ENCODE peak calls at places on chromosome 16, in four cellular contexts. One of them, this sample, is unnamed.

GRCh38 chr16:79047337-79047736 is 553.2 kb downstream of the MAF start:
- DNase-seq in testis: no peak
- DNase-seq in NB4: peak; percentile 47
- DNase-seq in body of pancreas: no peak
- DNase-seq in this sample: no peak

GRCh38 chr16:87723224-87723619 is 42.6 kb downstream of the KLHDC4 start:
- DNase-seq in testis: peak; percentile 93
- DNase-seq in NB4: no peak
- DNase-seq in body of pancreas: peak; percentile 58
- DNase-seq in this sample: peak; percentile 29

GRCh38 chr16:80776856-80777255 is 27.5 kb downstream of the CDYL2 start:
- DNase-seq in testis: no peak
- DNase-seq in NB4: no peak
- DNase-seq in body of pancreas: no peak
- DNase-seq in this sample: no peak

GRCh38 chr16:23269248-23270091 is 32.6 kb upstream of the SCNN1B start:
- DNase-seq in testis: no peak
- DNase-seq in NB4: peak; percentile 19
- DNase-seq in body of pancreas: no peak
- DNase-seq in this sample: no peak

GRCh38 chr16:87828071-87828971 is 41.0 kb downstream of the SLC7A5 start:
- DNase-seq in testis: no peak
- DNase-seq in NB4: no peak
- DNase-seq in body of pancreas: peak; percentile 78
- DNase-seq in this sample: no peak

GRCh38 chr16:23597003-23597756 is 1.1 kb upstream of the NDUFAB1 start:
- DNase-seq in testis: peak; percentile 89
- DNase-seq in NB4: peak; percentile 76
- DNase-seq in body of pancreas: peak; percentile 14
- DNase-seq in this sample: peak; percentile 16

GRCh38 chr16:52843386-52843785 is 209.3 kb downstream of the CHD9NB start:
- DNase-seq in testis: no peak
- DNase-seq in NB4: no peak
- DNase-seq in body of pancreas: no peak
- DNase-seq in this sample: no peak

GRCh38 chr16:19898924-19899604 is 14.4 kb upstream of the GPRC5B start:
- DNase-seq in testis: peak; percentile 83
- DNase-seq in NB4: peak; percentile 61
- DNase-seq in body of pancreas: peak; percentile 70
- DNase-seq in this sample: no peak

GRCh38 chr16:31071861-31072260 is 2.2 kb downstream of the ZNF668 start:
- DNase-seq in testis: no peak
- DNase-seq in NB4: no peak
- DNase-seq in body of pancreas: no peak
- DNase-seq in this sample: no peak

GRCh38 chr16:30867747-30868146 is 26.1 kb downstream of the BCL7C start:
- DNase-seq in testis: no peak
- DNase-seq in NB4: peak; percentile 24
- DNase-seq in body of pancreas: no peak
- DNase-seq in this sample: no peak

GRCh38 chr16:12300946-12301500 is 324.5 kb downstream of the SNX29 start:
- DNase-seq in testis: no peak
- DNase-seq in NB4: no peak
- DNase-seq in body of pancreas: no peak
- DNase-seq in this sample: no peak

GRCh38 chr16:16140537-16140936 is 82.8 kb downstream of the ABCC6 start:
- DNase-seq in testis: no peak
- DNase-seq in NB4: no peak
- DNase-seq in body of pancreas: no peak
- DNase-seq in this sample: no peak

GRCh38 chr16:85151603-85152413 is 39.5 kb upstream of the CIBAR2 start:
- DNase-seq in testis: peak; percentile 76
- DNase-seq in NB4: peak; percentile 77
- DNase-seq in body of pancreas: peak; percentile 68
- DNase-seq in this sample: peak; percentile 58

GRCh38 chr16:81715358-81716196 is 63.5 kb upstream of the PLCG2 start:
- DNase-seq in testis: no peak
- DNase-seq in NB4: no peak
- DNase-seq in body of pancreas: no peak
- DNase-seq in this sample: no peak

GRCh38 chr16:10876799-10877341 is at the start of gene CIITA:
- DNase-seq in testis: peak; percentile 75
- DNase-seq in NB4: peak; percentile 90
- DNase-seq in body of pancreas: peak; percentile 72
- DNase-seq in this sample: peak; percentile 66

GRCh38 chr16:72598696-72599095 is 426.7 kb upstream of the PMFBP1 start:
- DNase-seq in testis: no peak
- DNase-seq in NB4: no peak
- DNase-seq in body of pancreas: no peak
- DNase-seq in this sample: no peak

GRCh38 chr16:9219811-9220210 is 128.4 kb downstream of the HAPSTR1 start:
- DNase-seq in testis: no peak
- DNase-seq in NB4: no peak
- DNase-seq in body of pancreas: no peak
- DNase-seq in this sample: no peak

GRCh38 chr16:68711421-68712139 is 25.5 kb upstream of the CDH1 start:
- DNase-seq in testis: no peak
- DNase-seq in NB4: peak; percentile 77
- DNase-seq in body of pancreas: no peak
- DNase-seq in this sample: no peak

GRCh38 chr16:49127103-49127502 is 154.5 kb downstream of the CBLN1 start:
- DNase-seq in testis: no peak
- DNase-seq in NB4: peak; percentile 31
- DNase-seq in body of pancreas: no peak
- DNase-seq in this sample: no peak

GRCh38 chr16:81366316-81366932 is 51.7 kb downstream of the GAN start:
- DNase-seq in testis: no peak
- DNase-seq in NB4: peak; percentile 72
- DNase-seq in body of pancreas: no peak
- DNase-seq in this sample: no peak

GRCh38 chr16:67183-67791 is 5.1 kb downstream of the RHBDF1 start:
- DNase-seq in testis: peak; percentile 50
- DNase-seq in NB4: no peak
- DNase-seq in body of pancreas: no peak
- DNase-seq in this sample: peak; percentile 73

GRCh38 chr16:67259705-67260104 is 10.9 kb downstream of the SLC9A5 start:
- DNase-seq in testis: no peak
- DNase-seq in NB4: no peak
- DNase-seq in body of pancreas: no peak
- DNase-seq in this sample: no peak

GRCh38 chr16:31519746-31520145 is 8.0 kb upstream of the AHSP start:
- DNase-seq in testis: no peak
- DNase-seq in NB4: no peak
- DNase-seq in body of pancreas: no peak
- DNase-seq in this sample: no peak

GRCh38 chr16:81711609-81712329 is 67.3 kb upstream of the PLCG2 start:
- DNase-seq in testis: no peak
- DNase-seq in NB4: peak; percentile 89
- DNase-seq in body of pancreas: no peak
- DNase-seq in this sample: no peak

GRCh38 chr16:66844342-66845079 is at the start of gene CA7:
- DNase-seq in testis: no peak
- DNase-seq in NB4: no peak
- DNase-seq in body of pancreas: no peak
- DNase-seq in this sample: no peak

GRCh38 chr16:9370071-9370491 is 278.6 kb downstream of the HAPSTR1 start:
- DNase-seq in testis: no peak
- DNase-seq in NB4: no peak
- DNase-seq in body of pancreas: peak; percentile 47
- DNase-seq in this sample: no peak

GRCh38 chr16:9002042-9002441 is 38.3 kb upstream of the USP7 start:
- DNase-seq in testis: no peak
- DNase-seq in NB4: no peak
- DNase-seq in body of pancreas: no peak
- DNase-seq in this sample: no peak

GRCh38 chr16:83652898-83653297 is 154.9 kb upstream of the HSBP1 start:
- DNase-seq in testis: no peak
- DNase-seq in NB4: peak; percentile 49
- DNase-seq in body of pancreas: no peak
- DNase-seq in this sample: no peak

GRCh38 chr16:86062271-86062965 is 163.5 kb downstream of the IRF8 start:
- DNase-seq in testis: no peak
- DNase-seq in NB4: no peak
- DNase-seq in body of pancreas: no peak
- DNase-seq in this sample: no peak

GRCh38 chr16:19837984-19838707 is 46.5 kb downstream of the GPRC5B start:
- DNase-seq in testis: no peak
- DNase-seq in NB4: no peak
- DNase-seq in body of pancreas: no peak
- DNase-seq in this sample: no peak

GRCh38 chr16:87216824-87217205 is 100.4 kb downstream of the C16orf95 start:
- DNase-seq in testis: no peak
- DNase-seq in NB4: no peak
- DNase-seq in body of pancreas: no peak
- DNase-seq in this sample: no peak

GRCh38 chr16:1772908-1773702 is at the start of gene MRPS34:
- DNase-seq in testis: peak; percentile 85
- DNase-seq in NB4: peak; percentile 86
- DNase-seq in body of pancreas: peak; percentile 87
- DNase-seq in this sample: peak; percentile 71
- TF ChIP-seq POLR2A in testis: no peak
- TF ChIP-seq POLR2A in NB4: peak; percentile 76
- TF ChIP-seq POLR2A in body of pancreas: peak; percentile 47
- TF ChIP-seq POLR2A in this sample: peak; percentile 57

GRCh38 chr16:27230562-27230991 is 27.3 kb downstream of the KDM8 start:
- DNase-seq in testis: no peak
- DNase-seq in NB4: peak; percentile 94
- DNase-seq in body of pancreas: no peak
- DNase-seq in this sample: no peak
- TF ChIP-seq CTCF in testis: no peak
- TF ChIP-seq CTCF in NB4: peak; percentile 50
- TF ChIP-seq CTCF in body of pancreas: no peak
- TF ChIP-seq CTCF in this sample: no peak

GRCh38 chr16:65235339-65236177 is 113.7 kb upstream of the CDH11 start:
- DNase-seq in testis: no peak
- DNase-seq in NB4: no peak
- DNase-seq in body of pancreas: no peak
- DNase-seq in this sample: no peak
- H3K4me3 ChIP-seq in testis: no peak overlapping the region
- H3K4me3 ChIP-seq in NB4: no peak overlapping the region
- H3K4me3 ChIP-seq in body of pancreas: no peak overlapping the region
- H3K4me3 ChIP-seq in this sample: no peak overlapping the region

DNA sequence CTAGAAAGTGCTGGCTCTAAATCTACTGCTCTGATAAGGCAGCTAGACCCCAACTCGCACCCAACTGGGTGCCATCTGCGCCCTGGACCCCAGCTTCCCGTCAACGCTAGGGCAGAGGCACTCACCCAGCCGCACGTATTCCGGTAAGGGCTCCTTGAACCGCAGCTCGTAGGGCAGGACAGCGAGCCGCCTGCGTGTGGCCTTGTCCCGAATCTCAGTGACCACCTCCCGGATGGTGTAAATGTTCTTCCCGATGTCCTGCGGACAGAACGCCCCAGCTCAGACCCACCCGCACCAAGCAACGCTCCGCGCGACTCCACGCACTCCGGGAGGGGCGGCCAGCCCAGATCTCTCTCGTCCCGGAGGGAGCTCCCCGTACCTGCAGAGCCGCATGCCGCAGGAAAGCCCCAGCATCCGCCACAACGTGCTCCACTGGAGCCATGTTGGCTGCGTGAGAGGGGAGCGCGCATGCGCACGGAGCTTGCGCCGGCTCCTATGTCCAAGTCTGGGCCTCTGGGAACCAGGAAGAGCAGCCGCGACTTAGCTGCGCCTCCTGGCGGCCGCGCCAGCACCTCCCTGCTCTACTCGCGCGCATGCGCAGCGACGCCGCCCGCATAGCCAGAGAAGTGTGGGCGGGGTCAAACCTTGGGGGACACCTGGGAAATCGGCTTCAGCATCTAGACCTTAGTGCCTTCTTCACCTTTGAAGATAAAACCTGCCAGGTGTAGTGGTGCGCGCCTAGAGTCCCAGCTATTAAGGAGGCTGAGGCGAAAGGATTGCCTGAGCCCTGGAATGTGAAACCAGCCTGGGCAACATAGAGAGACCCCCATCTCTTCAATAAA is at the start of gene NOB1:
- DNase-seq in testis: peak; percentile 97
- DNase-seq in NB4: peak; percentile 97
- DNase-seq in body of pancreas: peak; percentile 97
- DNase-seq in this sample: peak; percentile 91
- TF ChIP-seq POLR2A in testis: no peak
- TF ChIP-seq POLR2A in NB4: peak; percentile 97
- TF ChIP-seq POLR2A in body of pancreas: peak; percentile 22
- TF ChIP-seq POLR2A in this sample: no peak

GRCh38 chr16:57609541-57610401 is 18.7 kb upstream of the ADGRG1 start:
- DNase-seq in testis: peak; percentile 73
- DNase-seq in NB4: no peak
- DNase-seq in body of pancreas: peak; percentile 71
- DNase-seq in this sample: no peak
- TF ChIP-seq CTCF in testis: no peak
- TF ChIP-seq CTCF in NB4: no peak
- TF ChIP-seq CTCF in body of pancreas: peak; percentile 6
- TF ChIP-seq CTCF in this sample: no peak

GRCh38 chr16:3066440-3066748 is 954 bp downstream of the IL32 start:
- DNase-seq in testis: no peak
- DNase-seq in NB4: no peak
- DNase-seq in body of pancreas: no peak
- DNase-seq in this sample: no peak
- H3K4me3 ChIP-seq in testis: no peak overlapping the region
- H3K4me3 ChIP-seq in NB4: no peak overlapping the region
- H3K4me3 ChIP-seq in body of pancreas: peak overlapping the region; percentile 68
- H3K4me3 ChIP-seq in this sample: peak overlapping the region; percentile 37

This sample was measured in gastrocnemius medialis.